ENCODE peak calls at places on chromosomes 16 and 17, in five cellular contexts. Y is transverse colon; A is epithelial cell of esophagus; P is stimulated activated CD4-positive, alpha-beta T cell treated with anti-CD3 and anti-CD28 coated beads, Interleukin-1b, Interleukin-23, amount 100 ng/mL, for 48 hours; H is neural crest cell. Z is an unnamed sample.

GRCh38 chr17:2084766-2085647 is 30.1 kb downstream of the HIC1 start:
- DNase-seq in Y (peak), A (peak), P (no peak), H (no peak), Z (no peak)

GRCh38 chr17:80984749-80985148 is 6.9 kb upstream of the CHMP6 start:
- DNase-seq in Y (no peak), A (peak), P (no peak), H (no peak), Z (no peak)

GRCh38 chr16:31461921-31462804 is 2.9 kb downstream of the ARMC5 start:
- DNase-seq in Y (no peak), A (no peak), P (no peak), H (no peak), Z (no peak)

GRCh38 chr16:75250809-75251279 is 580 bp downstream of the BCAR1 start:
- DNase-seq in Y (peak), A (peak), P (no peak), H (no peak), Z (no peak)

GRCh38 chr17:45848868-45849535 is 4.3 kb downstream of the SPPL2C start:
- DNase-seq in Y (no peak), A (no peak), P (no peak), H (no peak), Z (no peak)

GRCh38 chr16:88595101-88595500 is 24.9 kb downstream of the ZC3H18 start:
- DNase-seq in Y (no peak), A (no peak), P (no peak), H (no peak), Z (no peak)

GRCh38 chr17:4872786-4873185 is 26.6 kb upstream of the C17orf107 start:
- DNase-seq in Y (no peak), A (no peak), P (no peak), H (no peak), Z (no peak)

GRCh38 chr16:69199382-69199781 is 12.4 kb downstream of the SNTB2 start:
- DNase-seq in Y (no peak), A (peak), P (no peak), H (no peak), Z (no peak)

GRCh38 chr17:49473900-49474751 is 21.0 kb upstream of the NGFR start:
- DNase-seq in Y (no peak), A (no peak), P (no peak), H (no peak), Z (no peak)

GRCh38 chr17:8408371-8408770 is 10.7 kb upstream of the RNF222 start:
- DNase-seq in Y (peak), A (peak), P (no peak), H (no peak), Z (no peak)

GRCh38 chr16:72829846-72830620 is 217.9 kb downstream of the ZFHX3 start:
- DNase-seq in Y (no peak), A (no peak), P (no peak), H (no peak), Z (no peak)

GRCh38 chr16:1870365-1871082 is 1.4 kb downstream of the MEIOB start:
- DNase-seq in Y (no peak), A (peak), P (no peak), H (no peak), Z (no peak)

GRCh38 chr17:30238387-30239088 is 3.0 kb upstream of the SLC6A4 start:
- DNase-seq in Y (no peak), A (no peak), P (no peak), H (no peak), Z (no peak)

GRCh38 chr17:49676276-49676868 is 1.5 kb downstream of the SPOP start:
- DNase-seq in Y (peak), A (no peak), P (no peak), H (no peak), Z (no peak)

GRCh38 chr16:81493755-81494433 is 49.3 kb downstream of the CMIP start:
- DNase-seq in Y (peak), A (peak), P (peak), H (no peak), Z (no peak)

GRCh38 chr16:75288181-75288580 is 36.8 kb upstream of the BCAR1 start:
- DNase-seq in Y (no peak), A (no peak), P (no peak), H (no peak), Z (no peak)

GRCh38 chr17:45093444-45094110 is 32.5 kb downstream of the NMT1 start:
- DNase-seq in Y (no peak), A (no peak), P (no peak), H (no peak), Z (peak)

GRCh38 chr17:20955437-20956323 is 87.1 kb downstream of the USP22 start:
- DNase-seq in Y (no peak), A (peak), P (no peak), H (no peak), Z (no peak)

GRCh38 chr17:15926039-15926740 is 18.7 kb upstream of the ADORA2B start:
- DNase-seq in Y (peak), A (no peak), P (no peak), H (no peak), Z (no peak)

GRCh38 chr17:70820276-70820675 is 650.9 kb downstream of the KCNJ2 start:
- DNase-seq in Y (no peak), A (no peak), P (no peak), H (no peak), Z (no peak)

GRCh38 chr17:82353484-82353883 is 5.6 kb upstream of the TEX19 start:
- DNase-seq in Y (no peak), A (no peak), P (no peak), H (no peak), Z (no peak)

GRCh38 chr17:70168044-70168978 is 1.0 kb upstream of the KCNJ2 start:
- DNase-seq in Y (peak), A (peak), P (peak), H (peak), Z (peak)

GRCh38 chr16:84931506-84931905 is 79.8 kb downstream of the ZDHHC7 start:
- DNase-seq in Y (no peak), A (no peak), P (no peak), H (no peak), Z (no peak)

GRCh38 chr17:48510761-48511604 is 19.8 kb downstream of the HOXB1 start:
- DNase-seq in Y (no peak), A (peak), P (no peak), H (no peak), Z (no peak)

GRCh38 chr17:15092762-15093161 is 172.4 kb downstream of the PMP22 start:
- DNase-seq in Y (no peak), A (peak), P (no peak), H (no peak), Z (no peak)

GRCh38 chr16:88575251-88575650 is 5.0 kb downstream of the ZC3H18 start:
- DNase-seq in Y (no peak), A (no peak), P (no peak), H (no peak), Z (no peak)